ENCODE peak calls at places on chromosomes 6 and 20, in nine cellular contexts. One of them, this sample, is unnamed.

GRCh38 chr6:35498407-35499045 is 1.6 kb upstream of the TEAD3 start:
- DNase-seq in fibroblast of mammary gland: no peak
- DNase-seq in fibroblast of lung: no peak
- DNase-seq in endothelial cell of umbilical vein: no peak
- DNase-seq in heart right ventricle: peak; percentile 38
- DNase-seq in CD8-positive, alpha-beta memory T cell: no peak
- DNase-seq in uterus: no peak
- DNase-seq in NB4: peak; percentile 71
- DNase-seq in testis: no peak
- DNase-seq in this sample: no peak

GRCh38 chr6:170007468-170008240 is 256.2 kb downstream of the ERMARD start:
- DNase-seq in fibroblast of mammary gland: no peak
- DNase-seq in fibroblast of lung: no peak
- DNase-seq in endothelial cell of umbilical vein: no peak
- DNase-seq in heart right ventricle: no peak
- DNase-seq in CD8-positive, alpha-beta memory T cell: no peak
- DNase-seq in uterus: no peak
- DNase-seq in NB4: no peak
- DNase-seq in testis: no peak
- DNase-seq in this sample: no peak

GRCh38 chr6:139230421-139230840 is 61.4 kb downstream of the TXLNB start:
- DNase-seq in fibroblast of mammary gland: peak; percentile 55
- DNase-seq in fibroblast of lung: peak; percentile 62
- DNase-seq in endothelial cell of umbilical vein: no peak
- DNase-seq in heart right ventricle: no peak
- DNase-seq in CD8-positive, alpha-beta memory T cell: no peak
- DNase-seq in uterus: no peak
- DNase-seq in NB4: peak; percentile 52
- DNase-seq in testis: no peak
- DNase-seq in this sample: peak; percentile 36

GRCh38 chr20:50126662-50127061 is 13.7 kb upstream of the UBE2V1 start:
- DNase-seq in fibroblast of mammary gland: peak; percentile 40
- DNase-seq in fibroblast of lung: no peak
- DNase-seq in endothelial cell of umbilical vein: no peak
- DNase-seq in heart right ventricle: no peak
- DNase-seq in CD8-positive, alpha-beta memory T cell: no peak
- DNase-seq in uterus: no peak
- DNase-seq in NB4: no peak
- DNase-seq in testis: no peak
- DNase-seq in this sample: no peak

GRCh38 chr6:130473886-130474285 is 108.1 kb downstream of the TMEM200A start:
- DNase-seq in fibroblast of mammary gland: peak; percentile 93
- DNase-seq in fibroblast of lung: peak; percentile 80
- DNase-seq in endothelial cell of umbilical vein: no peak
- DNase-seq in heart right ventricle: no peak
- DNase-seq in CD8-positive, alpha-beta memory T cell: no peak
- DNase-seq in uterus: no peak
- DNase-seq in NB4: no peak
- DNase-seq in testis: no peak
- DNase-seq in this sample: peak; percentile 81

GRCh38 chr20:61460261-61461047 is 208.4 kb downstream of the CDH4 start:
- DNase-seq in fibroblast of mammary gland: no peak
- DNase-seq in fibroblast of lung: no peak
- DNase-seq in endothelial cell of umbilical vein: no peak
- DNase-seq in heart right ventricle: no peak
- DNase-seq in CD8-positive, alpha-beta memory T cell: no peak
- DNase-seq in uterus: no peak
- DNase-seq in NB4: no peak
- DNase-seq in testis: no peak
- DNase-seq in this sample: no peak

GRCh38 chr20:12882832-12883506 is 125.8 kb upstream of the SPTLC3 start:
- DNase-seq in fibroblast of mammary gland: peak; percentile 54
- DNase-seq in fibroblast of lung: peak; percentile 2
- DNase-seq in endothelial cell of umbilical vein: no peak
- DNase-seq in heart right ventricle: no peak
- DNase-seq in CD8-positive, alpha-beta memory T cell: no peak
- DNase-seq in uterus: no peak
- DNase-seq in NB4: no peak
- DNase-seq in testis: no peak
- DNase-seq in this sample: peak; percentile 51

GRCh38 chr6:133568970-133569889 is 319.7 kb upstream of the TCF21 start:
- DNase-seq in fibroblast of mammary gland: peak; percentile 97
- DNase-seq in fibroblast of lung: peak; percentile 83
- DNase-seq in endothelial cell of umbilical vein: peak; percentile 56
- DNase-seq in heart right ventricle: no peak
- DNase-seq in CD8-positive, alpha-beta memory T cell: no peak
- DNase-seq in uterus: peak; percentile 35
- DNase-seq in NB4: peak; percentile 25
- DNase-seq in testis: peak; percentile 42
- DNase-seq in this sample: peak; percentile 82

GRCh38 chr6:34386316-34387137 is 5.9 kb downstream of the NUDT3 start:
- DNase-seq in fibroblast of mammary gland: peak; percentile 98
- DNase-seq in fibroblast of lung: peak; percentile 86
- DNase-seq in endothelial cell of umbilical vein: peak; percentile 19
- DNase-seq in heart right ventricle: no peak
- DNase-seq in CD8-positive, alpha-beta memory T cell: no peak
- DNase-seq in uterus: no peak
- DNase-seq in NB4: peak; percentile 94
- DNase-seq in testis: no peak
- DNase-seq in this sample: peak; percentile 84

GRCh38 chr6:169957351-169957963 is 206.0 kb downstream of the ERMARD start:
- DNase-seq in fibroblast of mammary gland: no peak
- DNase-seq in fibroblast of lung: no peak
- DNase-seq in endothelial cell of umbilical vein: no peak
- DNase-seq in heart right ventricle: peak; percentile 10
- DNase-seq in CD8-positive, alpha-beta memory T cell: no peak
- DNase-seq in uterus: no peak
- DNase-seq in NB4: peak; percentile 97
- DNase-seq in testis: no peak
- DNase-seq in this sample: no peak

GRCh38 chr20:58753929-58754551 is 61.4 kb downstream of the NPEPL1 start:
- DNase-seq in fibroblast of mammary gland: no peak
- DNase-seq in fibroblast of lung: no peak
- DNase-seq in endothelial cell of umbilical vein: no peak
- DNase-seq in heart right ventricle: no peak
- DNase-seq in CD8-positive, alpha-beta memory T cell: no peak
- DNase-seq in uterus: no peak
- DNase-seq in NB4: no peak
- DNase-seq in testis: no peak
- DNase-seq in this sample: no peak

GRCh38 chr6:56804996-56805395 is 149.9 kb upstream of the BEND6 start:
- DNase-seq in fibroblast of mammary gland: peak; percentile 86
- DNase-seq in fibroblast of lung: peak; percentile 89
- DNase-seq in endothelial cell of umbilical vein: peak; percentile 80
- DNase-seq in heart right ventricle: no peak
- DNase-seq in CD8-positive, alpha-beta memory T cell: no peak
- DNase-seq in uterus: no peak
- DNase-seq in NB4: no peak
- DNase-seq in testis: no peak
- DNase-seq in this sample: peak; percentile 66

GRCh38 chr6:2194643-2195042 is 50.8 kb downstream of the GMDS start:
- DNase-seq in fibroblast of mammary gland: no peak
- DNase-seq in fibroblast of lung: no peak
- DNase-seq in endothelial cell of umbilical vein: no peak
- DNase-seq in heart right ventricle: no peak
- DNase-seq in CD8-positive, alpha-beta memory T cell: no peak
- DNase-seq in uterus: no peak
- DNase-seq in NB4: no peak
- DNase-seq in testis: no peak
- DNase-seq in this sample: no peak

DNA sequence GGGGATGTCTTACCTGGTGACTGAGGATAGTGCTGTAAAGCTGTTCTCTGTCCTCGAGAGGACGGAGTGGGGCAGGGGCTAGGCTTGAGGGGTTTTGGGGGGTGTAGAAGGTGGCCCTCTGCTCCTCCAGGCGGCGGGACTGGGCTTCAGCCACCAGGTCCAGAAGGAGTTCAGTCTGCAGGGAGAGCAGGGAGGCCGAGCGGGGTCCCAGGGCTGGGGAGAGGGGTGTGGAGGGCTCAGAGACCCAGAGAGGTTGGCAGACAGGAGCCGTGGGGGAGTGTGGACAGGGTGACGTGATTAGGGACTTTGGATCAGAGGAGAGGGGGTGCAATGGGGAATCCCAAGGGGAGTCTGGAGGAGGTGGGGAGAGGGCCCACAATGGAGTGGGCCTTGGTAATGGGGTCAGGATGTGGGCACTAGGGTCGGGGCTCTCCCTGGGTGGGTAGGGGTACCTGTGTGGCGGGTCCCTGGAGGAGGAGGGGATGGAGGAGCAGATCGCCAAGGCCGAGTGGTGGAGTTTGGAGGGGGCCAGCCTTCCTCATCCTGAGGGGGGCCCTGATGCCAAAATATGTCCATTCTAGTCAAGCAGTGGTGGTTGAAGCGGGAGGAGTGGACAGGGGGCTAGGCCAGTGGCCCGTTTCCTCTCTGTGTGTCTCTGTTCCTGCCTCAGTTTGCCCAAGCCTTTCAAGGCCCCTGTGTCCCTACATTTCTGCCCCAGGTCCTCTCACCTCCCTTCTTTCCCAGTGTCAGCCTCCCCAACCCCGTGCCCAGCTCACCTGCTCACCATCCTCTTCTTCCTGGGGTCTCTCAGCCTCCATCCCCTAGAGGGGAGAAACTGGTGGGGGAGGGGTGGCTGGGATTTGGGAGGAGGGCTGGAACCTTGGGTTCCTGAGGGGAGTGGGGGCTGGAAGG is 491 bp downstream of the GPSM3 start:
- DNase-seq in fibroblast of mammary gland: no peak
- DNase-seq in fibroblast of lung: no peak
- DNase-seq in endothelial cell of umbilical vein: no peak
- DNase-seq in heart right ventricle: no peak
- DNase-seq in CD8-positive, alpha-beta memory T cell: no peak
- DNase-seq in uterus: no peak
- DNase-seq in NB4: no peak
- DNase-seq in testis: no peak
- DNase-seq in this sample: no peak
- H3K4me3 ChIP-seq in fibroblast of mammary gland: no peak overlapping the region
- H3K4me3 ChIP-seq in fibroblast of lung: no peak overlapping the region
- H3K4me3 ChIP-seq in endothelial cell of umbilical vein: no peak overlapping the region
- H3K4me3 ChIP-seq in heart right ventricle: peak overlapping the region; percentile 78
- H3K4me3 ChIP-seq in CD8-positive, alpha-beta memory T cell: peak overlapping the region; percentile 95
- H3K4me3 ChIP-seq in uterus: no peak overlapping the region
- H3K4me3 ChIP-seq in NB4: peak overlapping the region; percentile 65
- H3K4me3 ChIP-seq in testis: no peak overlapping the region
- H3K4me3 ChIP-seq in this sample: no peak overlapping the region

DNA sequence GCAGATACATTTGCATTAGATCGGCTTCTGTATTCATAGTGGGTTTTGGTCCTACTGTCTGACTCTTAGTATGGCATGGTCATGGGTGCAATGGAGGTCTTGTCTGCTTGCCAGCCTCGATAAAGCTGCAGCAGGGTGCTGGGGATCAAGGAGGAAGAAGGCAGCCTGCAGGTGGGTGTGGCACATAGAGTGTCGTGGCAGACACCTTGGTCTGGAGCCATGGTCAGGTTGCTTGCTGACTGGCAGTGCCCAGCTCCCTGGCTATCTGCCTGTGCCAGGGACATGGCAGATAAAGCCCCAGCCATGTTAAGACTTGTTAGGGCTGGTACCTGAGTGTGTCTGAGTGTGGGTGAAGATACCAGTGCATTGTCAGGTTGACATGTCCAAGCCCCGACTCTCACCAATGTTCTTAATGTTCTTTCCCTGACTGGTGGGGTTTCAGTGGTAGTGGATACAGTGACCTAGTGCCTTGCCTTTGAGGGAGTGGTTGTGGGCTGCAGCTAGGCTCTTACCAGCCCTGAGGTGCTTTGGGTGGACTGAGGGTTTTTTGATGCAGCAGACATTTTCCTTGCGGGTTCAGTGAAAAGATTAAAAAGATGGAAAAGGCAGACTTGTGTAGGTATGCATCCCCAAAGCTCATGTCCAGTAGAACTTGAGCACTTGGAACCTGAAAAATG is 1.8 kb downstream of the FAM83D start:
- DNase-seq in fibroblast of mammary gland: no peak
- DNase-seq in fibroblast of lung: no peak
- DNase-seq in endothelial cell of umbilical vein: no peak
- DNase-seq in heart right ventricle: no peak
- DNase-seq in CD8-positive, alpha-beta memory T cell: no peak
- DNase-seq in uterus: no peak
- DNase-seq in NB4: peak; percentile 44
- DNase-seq in testis: no peak
- DNase-seq in this sample: no peak
- H3K4me3 ChIP-seq in fibroblast of mammary gland: peak overlapping the region; percentile 82
- H3K4me3 ChIP-seq in fibroblast of lung: peak overlapping the region; percentile 40
- H3K4me3 ChIP-seq in endothelial cell of umbilical vein: peak overlapping the region; percentile 60
- H3K4me3 ChIP-seq in heart right ventricle: peak overlapping the region; percentile 74
- H3K4me3 ChIP-seq in CD8-positive, alpha-beta memory T cell: peak overlapping the region; percentile 29
- H3K4me3 ChIP-seq in uterus: no peak overlapping the region
- H3K4me3 ChIP-seq in NB4: peak overlapping the region; percentile 85
- H3K4me3 ChIP-seq in testis: no peak overlapping the region
- H3K4me3 ChIP-seq in this sample: peak overlapping the region; percentile 69

GRCh38 chr20:3980260-3981131 is 34.9 kb downstream of the RNF24 start:
- DNase-seq in fibroblast of mammary gland: peak; percentile 74
- DNase-seq in fibroblast of lung: peak; percentile 64
- DNase-seq in endothelial cell of umbilical vein: peak; percentile 33
- DNase-seq in heart right ventricle: no peak
- DNase-seq in CD8-positive, alpha-beta memory T cell: peak; percentile 7
- DNase-seq in uterus: no peak
- DNase-seq in NB4: peak; percentile 66
- DNase-seq in testis: no peak
- DNase-seq in this sample: peak; percentile 60
- H3K4me3 ChIP-seq in fibroblast of mammary gland: peak overlapping the region; percentile 39
- H3K4me3 ChIP-seq in fibroblast of lung: peak overlapping the region; percentile 39
- H3K4me3 ChIP-seq in endothelial cell of umbilical vein: no peak overlapping the region
- H3K4me3 ChIP-seq in heart right ventricle: peak overlapping the region; percentile 44
- H3K4me3 ChIP-seq in CD8-positive, alpha-beta memory T cell: peak overlapping the region; percentile 49
- H3K4me3 ChIP-seq in uterus: peak overlapping the region; percentile 30
- H3K4me3 ChIP-seq in NB4: no peak overlapping the region
- H3K4me3 ChIP-seq in testis: peak overlapping the region; percentile 10
- H3K4me3 ChIP-seq in this sample: peak overlapping the region; percentile 2

GRCh38 chr20:46361386-46361785 is 45.0 kb downstream of the ELMO2 start:
- DNase-seq in fibroblast of mammary gland: no peak
- DNase-seq in fibroblast of lung: no peak
- DNase-seq in endothelial cell of umbilical vein: no peak
- DNase-seq in heart right ventricle: no peak
- DNase-seq in CD8-positive, alpha-beta memory T cell: peak; percentile 26
- DNase-seq in uterus: no peak
- DNase-seq in NB4: peak; percentile 41
- DNase-seq in testis: no peak
- DNase-seq in this sample: no peak

GRCh38 chr20:46363874-46364669 is 42.3 kb downstream of the ELMO2 start:
- DNase-seq in fibroblast of mammary gland: peak; percentile 86
- DNase-seq in fibroblast of lung: peak; percentile 90
- DNase-seq in endothelial cell of umbilical vein: peak; percentile 88
- DNase-seq in heart right ventricle: peak; percentile 91
- DNase-seq in CD8-positive, alpha-beta memory T cell: peak; percentile 86
- DNase-seq in uterus: peak; percentile 84
- DNase-seq in NB4: peak; percentile 91
- DNase-seq in testis: peak; percentile 91
- DNase-seq in this sample: peak; percentile 88

GRCh38 chr20:46364670-46365482 is 41.5 kb downstream of the ELMO2 start:
- DNase-seq in fibroblast of mammary gland: peak; percentile 33
- DNase-seq in fibroblast of lung: no peak
- DNase-seq in endothelial cell of umbilical vein: no peak
- DNase-seq in heart right ventricle: no peak
- DNase-seq in CD8-positive, alpha-beta memory T cell: no peak
- DNase-seq in uterus: no peak
- DNase-seq in NB4: no peak
- DNase-seq in testis: no peak
- DNase-seq in this sample: no peak

GRCh38 chr20:46361811-46362210 is 44.6 kb downstream of the ELMO2 start:
- DNase-seq in fibroblast of mammary gland: no peak
- DNase-seq in fibroblast of lung: no peak
- DNase-seq in endothelial cell of umbilical vein: no peak
- DNase-seq in heart right ventricle: no peak
- DNase-seq in CD8-positive, alpha-beta memory T cell: no peak
- DNase-seq in uterus: no peak
- DNase-seq in NB4: no peak
- DNase-seq in testis: no peak
- DNase-seq in this sample: no peak

GRCh38 chr20:46362931-46363872 is 43.2 kb downstream of the ELMO2 start:
- DNase-seq in fibroblast of mammary gland: no peak
- DNase-seq in fibroblast of lung: no peak
- DNase-seq in endothelial cell of umbilical vein: no peak
- DNase-seq in heart right ventricle: no peak
- DNase-seq in CD8-positive, alpha-beta memory T cell: no peak
- DNase-seq in uterus: no peak
- DNase-seq in NB4: no peak
- DNase-seq in testis: no peak
- DNase-seq in this sample: no peak
- H3K4me3 ChIP-seq in fibroblast of mammary gland: peak overlapping the region; percentile 91
- H3K4me3 ChIP-seq in fibroblast of lung: peak overlapping the region; percentile 99
- H3K4me3 ChIP-seq in endothelial cell of umbilical vein: peak overlapping the region; percentile 90
- H3K4me3 ChIP-seq in heart right ventricle: peak overlapping the region; percentile 98
- H3K4me3 ChIP-seq in CD8-positive, alpha-beta memory T cell: peak overlapping the region; percentile 82
- H3K4me3 ChIP-seq in uterus: peak overlapping the region; percentile 68
- H3K4me3 ChIP-seq in NB4: peak overlapping the region; percentile 93
- H3K4me3 ChIP-seq in testis: peak overlapping the region; percentile 96
- H3K4me3 ChIP-seq in this sample: peak overlapping the region; percentile 98

This sample was measured in astrocyte of the spinal cord.